ENCODE peak calls at places on chromosomes 7 and 10, in nine cellular contexts. One of them, this sample, is unnamed. For H3K27me3 and H3K36me3, the result is how much of the 10 kb centered on the place peaks cover.

GRCh38 chr10:101112799-101113594 is 18.1 kb upstream of the TLX1 start:
- DNase-seq in stomach: no peak
- DNase-seq in PC-9: no peak
- DNase-seq in tibial nerve: no peak
- DNase-seq in HCT116: no peak
- DNase-seq in lower lobe of right lung: no peak
- DNase-seq in heart left ventricle: no peak
- DNase-seq in testis: no peak
- DNase-seq in ascending aorta: no peak
- DNase-seq in this sample: no peak

GRCh38 chr7:45293295-45293942 is 135.8 kb downstream of the RAMP3 start:
- DNase-seq in stomach: no peak
- DNase-seq in HCT116: no peak
- DNase-seq in heart left ventricle: no peak
- DNase-seq in tibial nerve: no peak
- DNase-seq in ascending aorta: no peak
- DNase-seq in testis: no peak
- DNase-seq in lower lobe of right lung: no peak
- DNase-seq in PC-9: no peak
- DNase-seq in this sample: no peak

GRCh38 chr7:18177815-18178660 is 150.4 kb upstream of the PRPS1L1 start:
- DNase-seq in lower lobe of right lung: peak
- DNase-seq in testis: no peak
- DNase-seq in ascending aorta: no peak
- DNase-seq in heart left ventricle: no peak
- DNase-seq in stomach: peak
- DNase-seq in HCT116: no peak
- DNase-seq in PC-9: peak
- DNase-seq in tibial nerve: no peak
- DNase-seq in this sample: no peak

GRCh38 chr7:44307301-44307900 is 18.0 kb downstream of the CAMK2B start:
- DNase-seq in ascending aorta: no peak
- DNase-seq in tibial nerve: no peak
- DNase-seq in HCT116: peak
- DNase-seq in PC-9: peak
- DNase-seq in testis: peak
- DNase-seq in heart left ventricle: no peak
- DNase-seq in lower lobe of right lung: no peak
- DNase-seq in stomach: peak
- DNase-seq in this sample: peak

GRCh38 chr7:154598864-154599263 is 404.1 kb downstream of the PAXIP1 start:
- DNase-seq in PC-9: no peak
- DNase-seq in stomach: no peak
- DNase-seq in ascending aorta: no peak
- DNase-seq in heart left ventricle: no peak
- DNase-seq in HCT116: no peak
- DNase-seq in tibial nerve: no peak
- DNase-seq in testis: no peak
- DNase-seq in lower lobe of right lung: no peak
- DNase-seq in this sample: peak

GRCh38 chr10:86556933-86557649 is 35.5 kb upstream of the WAPL start:
- DNase-seq in lower lobe of right lung: no peak
- DNase-seq in testis: no peak
- DNase-seq in stomach: no peak
- DNase-seq in ascending aorta: no peak
- DNase-seq in tibial nerve: no peak
- DNase-seq in HCT116: no peak
- DNase-seq in heart left ventricle: no peak
- DNase-seq in PC-9: no peak
- DNase-seq in this sample: no peak

GRCh38 chr7:94941844-94942632 is 34.6 kb downstream of the PPP1R9A start:
- DNase-seq in heart left ventricle: no peak
- DNase-seq in stomach: no peak
- DNase-seq in PC-9: peak
- DNase-seq in tibial nerve: no peak
- DNase-seq in HCT116: no peak
- DNase-seq in ascending aorta: no peak
- DNase-seq in testis: no peak
- DNase-seq in lower lobe of right lung: no peak
- DNase-seq in this sample: no peak

GRCh38 chr10:53403688-53404087 is 631.1 kb upstream of the MBL2 start:
- DNase-seq in stomach: peak
- DNase-seq in PC-9: no peak
- DNase-seq in lower lobe of right lung: peak
- DNase-seq in testis: peak
- DNase-seq in tibial nerve: peak
- DNase-seq in heart left ventricle: peak
- DNase-seq in HCT116: no peak
- DNase-seq in ascending aorta: no peak
- DNase-seq in this sample: no peak

GRCh38 chr10:68560201-68560915 is at the start of gene TET1:
- DNase-seq in HCT116: peak
- DNase-seq in lower lobe of right lung: no peak
- DNase-seq in PC-9: no peak
- DNase-seq in heart left ventricle: peak
- DNase-seq in tibial nerve: peak
- DNase-seq in testis: peak
- DNase-seq in stomach: peak
- DNase-seq in ascending aorta: no peak
- DNase-seq in this sample: peak

GRCh38 chr10:44854693-44855350 is 56.3 kb upstream of the TMEM72 start:
- DNase-seq in ascending aorta: no peak
- DNase-seq in heart left ventricle: no peak
- DNase-seq in testis: no peak
- DNase-seq in PC-9: no peak
- DNase-seq in lower lobe of right lung: no peak
- DNase-seq in stomach: no peak
- DNase-seq in tibial nerve: no peak
- DNase-seq in HCT116: no peak
- DNase-seq in this sample: peak

GRCh38 chr10:29246449-29246848 is 42.4 kb upstream of the LYZL1 start:
- DNase-seq in lower lobe of right lung: no peak
- DNase-seq in stomach: no peak
- DNase-seq in heart left ventricle: no peak
- DNase-seq in ascending aorta: no peak
- DNase-seq in testis: no peak
- DNase-seq in HCT116: no peak
- DNase-seq in tibial nerve: no peak
- DNase-seq in PC-9: no peak
- DNase-seq in this sample: no peak
- H3K27me3 ChIP-seq in lower lobe of right lung: under half
- H3K27me3 ChIP-seq in stomach: under half
- H3K27me3 ChIP-seq in heart left ventricle: under half
- H3K27me3 ChIP-seq in ascending aorta: under half
- H3K27me3 ChIP-seq in testis: under half
- H3K27me3 ChIP-seq in HCT116: under half
- H3K27me3 ChIP-seq in tibial nerve: under half
- H3K27me3 ChIP-seq in PC-9: under half
- H3K27me3 ChIP-seq in this sample: under half

GRCh38 chr7:130909161-130909836 is 175.3 kb upstream of the KLF14 start:
- DNase-seq in HCT116: no peak
- DNase-seq in PC-9: no peak
- DNase-seq in ascending aorta: no peak
- DNase-seq in tibial nerve: no peak
- DNase-seq in lower lobe of right lung: no peak
- DNase-seq in stomach: no peak
- DNase-seq in heart left ventricle: no peak
- DNase-seq in testis: no peak
- DNase-seq in this sample: no peak
- H3K4me3 ChIP-seq in HCT116: no peak
- H3K4me3 ChIP-seq in PC-9: peak
- H3K4me3 ChIP-seq in ascending aorta: no peak
- H3K4me3 ChIP-seq in tibial nerve: peak
- H3K4me3 ChIP-seq in lower lobe of right lung: peak
- H3K4me3 ChIP-seq in stomach: peak
- H3K4me3 ChIP-seq in heart left ventricle: no peak
- H3K4me3 ChIP-seq in testis: no peak
- H3K4me3 ChIP-seq in this sample: no peak

GRCh38 chr7:33152087-33152486 is 22.7 kb downstream of the BBS9 start:
- DNase-seq in testis: no peak
- DNase-seq in PC-9: no peak
- DNase-seq in lower lobe of right lung: no peak
- DNase-seq in stomach: no peak
- DNase-seq in HCT116: no peak
- DNase-seq in ascending aorta: no peak
- DNase-seq in heart left ventricle: no peak
- DNase-seq in tibial nerve: no peak
- DNase-seq in this sample: no peak

GRCh38 chr7:33155811-33156210 is 26.4 kb downstream of the BBS9 start:
- DNase-seq in ascending aorta: no peak
- DNase-seq in PC-9: no peak
- DNase-seq in HCT116: no peak
- DNase-seq in lower lobe of right lung: no peak
- DNase-seq in heart left ventricle: no peak
- DNase-seq in testis: no peak
- DNase-seq in stomach: no peak
- DNase-seq in tibial nerve: no peak
- DNase-seq in this sample: no peak

GRCh38 chr7:33157311-33157710 is 27.9 kb downstream of the BBS9 start:
- DNase-seq in ascending aorta: no peak
- DNase-seq in HCT116: no peak
- DNase-seq in testis: no peak
- DNase-seq in stomach: no peak
- DNase-seq in PC-9: no peak
- DNase-seq in tibial nerve: no peak
- DNase-seq in lower lobe of right lung: no peak
- DNase-seq in heart left ventricle: no peak
- DNase-seq in this sample: no peak

GRCh38 chr7:33157781-33158180 is 28.4 kb downstream of the BBS9 start:
- DNase-seq in PC-9: no peak
- DNase-seq in ascending aorta: no peak
- DNase-seq in heart left ventricle: no peak
- DNase-seq in stomach: no peak
- DNase-seq in lower lobe of right lung: no peak
- DNase-seq in HCT116: no peak
- DNase-seq in testis: no peak
- DNase-seq in tibial nerve: no peak
- DNase-seq in this sample: no peak

GRCh38 chr7:33156441-33156840 is 27.1 kb downstream of the BBS9 start:
- DNase-seq in lower lobe of right lung: no peak
- DNase-seq in heart left ventricle: no peak
- DNase-seq in PC-9: no peak
- DNase-seq in stomach: no peak
- DNase-seq in tibial nerve: no peak
- DNase-seq in testis: no peak
- DNase-seq in HCT116: no peak
- DNase-seq in ascending aorta: no peak
- DNase-seq in this sample: no peak
- H3K36me3 ChIP-seq in lower lobe of right lung: under half
- H3K36me3 ChIP-seq in heart left ventricle: under half
- H3K36me3 ChIP-seq in PC-9: under half
- H3K36me3 ChIP-seq in stomach: under half
- H3K36me3 ChIP-seq in tibial nerve: under half
- H3K36me3 ChIP-seq in testis: under half
- H3K36me3 ChIP-seq in HCT116: under half
- H3K36me3 ChIP-seq in ascending aorta: under half
- H3K36me3 ChIP-seq in this sample: under half

DNA sequence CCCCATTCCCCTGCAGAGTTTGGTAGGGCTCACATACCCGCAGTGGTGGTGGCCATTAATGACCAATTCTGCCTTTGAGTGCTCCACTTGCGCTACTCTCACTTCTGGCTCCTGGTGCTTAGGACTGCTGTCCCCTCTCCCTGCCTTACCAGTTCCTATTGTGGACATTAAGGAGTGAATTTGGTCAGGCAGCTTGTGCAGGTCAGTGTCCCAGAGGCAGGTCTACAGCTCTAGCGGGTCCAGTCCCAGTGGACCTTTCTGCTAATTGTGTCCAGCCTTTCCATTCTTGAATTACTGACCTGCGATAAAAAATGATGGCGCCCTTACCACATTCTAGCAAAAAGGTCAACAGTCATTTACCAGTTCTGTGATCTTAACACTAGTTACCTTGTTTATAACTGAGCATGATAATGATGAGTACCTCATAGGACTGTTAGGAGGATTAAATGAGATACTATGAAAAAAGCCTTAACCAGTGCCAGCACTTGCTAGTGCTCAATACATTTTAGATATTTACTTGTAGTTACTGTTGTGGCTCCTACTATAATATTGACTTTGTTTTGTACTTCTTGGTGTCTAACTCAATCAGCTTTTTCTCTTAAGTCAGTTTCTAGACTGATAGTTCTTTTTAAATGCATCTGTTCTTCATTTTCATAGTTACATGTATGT is 14.1 kb downstream of the ST7 start:
- DNase-seq in testis: no peak
- DNase-seq in ascending aorta: no peak
- DNase-seq in tibial nerve: no peak
- DNase-seq in HCT116: no peak
- DNase-seq in PC-9: no peak
- DNase-seq in heart left ventricle: no peak
- DNase-seq in stomach: no peak
- DNase-seq in lower lobe of right lung: no peak
- DNase-seq in this sample: no peak
- H3K27me3 ChIP-seq in testis: under half
- H3K27me3 ChIP-seq in ascending aorta: under half
- H3K27me3 ChIP-seq in tibial nerve: under half
- H3K27me3 ChIP-seq in HCT116: under half
- H3K27me3 ChIP-seq in PC-9: under half
- H3K27me3 ChIP-seq in heart left ventricle: under half
- H3K27me3 ChIP-seq in stomach: under half
- H3K27me3 ChIP-seq in lower lobe of right lung: under half
- H3K27me3 ChIP-seq in this sample: under half

This sample was measured in H7.